ENCODE peak calls at places on chromosomes 16 and 17, in ten cellular contexts. R, J, B, V, D, Z, N, X, T and O are unnamed samples.

GRCh38 chr16:50517450-50518252 is 30.5 kb upstream of the NKD1 start:
- DNase-seq in N (no peak), J (no peak), Z (no peak), B (no peak), D (no peak), X (no peak), R (no peak), V (no peak), T (no peak), O (no peak)

GRCh38 chr17:47687328-47687690 is 6.7 kb upstream of the TBKBP1 start:
- DNase-seq in X (no peak), N (no peak), B (no peak), R (no peak), D (no peak), T (no peak), J (no peak), Z (no peak), V (no peak), O (no peak)

GRCh38 chr16:48592839-48593429 is 17.0 kb downstream of the N4BP1 start:
- DNase-seq in J (no peak), X (peak), D (no peak), B (no peak), N (peak), R (no peak), V (no peak), T (no peak), Z (no peak), O (no peak)

GRCh38 chr17:4898351-4898750 is 985 bp upstream of the C17orf107 start:
- DNase-seq in D (no peak), Z (no peak), B (no peak), X (no peak), R (no peak), N (no peak), V (no peak), J (no peak), T (no peak), O (no peak)

GRCh38 chr16:67650023-67650422 is 5.1 kb downstream of the CARMIL2 start:
- DNase-seq in Z (no peak), T (no peak), X (no peak), J (no peak), D (no peak), R (no peak), N (no peak), V (no peak), B (no peak), O (no peak)

GRCh38 chr17:40884708-40885512 is at the start of gene KRT20:
- DNase-seq in N (peak), J (no peak), X (no peak), T (no peak), V (no peak), R (no peak), D (no peak), Z (no peak), B (no peak), O (no peak)

GRCh38 chr17:52604105-52604504 is 445.6 kb upstream of the CA10 start:
- DNase-seq in X (no peak), D (no peak), N (no peak), T (no peak), Z (no peak), R (no peak), J (no peak), V (peak), B (no peak), O (no peak)

GRCh38 chr16:16973726-16974125 is 497.0 kb downstream of the XYLT1 start:
- DNase-seq in B (no peak), R (no peak), T (no peak), Z (no peak), J (no peak), X (no peak), D (no peak), V (no peak), N (no peak), O (no peak)

GRCh38 chr16:15996432-15997109 is 47.2 kb downstream of the ABCC1 start:
- DNase-seq in D (peak), T (no peak), N (peak), V (peak), B (peak), X (peak), J (no peak), R (no peak), Z (no peak), O (no peak)

GRCh38 chr17:64084940-64085649 is 44.8 kb downstream of the ERN1 start:
- DNase-seq in N (no peak), B (no peak), J (peak), V (peak), R (no peak), T (no peak), X (no peak), D (no peak), Z (no peak), O (no peak)

GRCh38 chr17:80802626-80803450 is 188.8 kb upstream of the CHMP6 start:
- DNase-seq in R (no peak), J (no peak), Z (no peak), B (no peak), X (no peak), T (no peak), V (no peak), D (no peak), N (no peak), O (no peak)

GRCh38 chr17:2872282-2872681 is 76.0 kb downstream of the RAP1GAP2 start:
- DNase-seq in X (no peak), Z (no peak), J (no peak), R (peak), B (no peak), V (no peak), D (no peak), T (no peak), N (no peak), O (no peak)

GRCh38 chr17:39364236-39365025 is 37.0 kb downstream of the FBXL20 start:
- DNase-seq in J (no peak), T (no peak), B (no peak), N (no peak), D (no peak), Z (no peak), R (no peak), X (no peak), V (no peak), O (no peak)